ENCODE peak calls at places on chromosomes 11 and 22, in seven cellular contexts. A is HepG2, K is transverse colon, Q is ovary, C is sigmoid colon, O is stomach, B is A549. H is an unnamed sample.

GRCh38 chr22:39434243-39434653 is 22.6 kb upstream of the MGAT3 start:
- DNase-seq in A (no peak), K (no peak), Q (no peak), C (no peak), O (no peak), B (no peak), H (no peak)

GRCh38 chr11:66570117-66570825 is 1.9 kb upstream of the CTSF start:
- DNase-seq in A (no peak), K (no peak), Q (no peak), C (no peak), O (no peak), B (no peak), H (no peak)

GRCh38 chr11:14380947-14381555 is 22.1 kb upstream of the RRAS2 start:
- DNase-seq in A (peak), K (peak), Q (peak), C (peak), O (peak), B (peak), H (peak)

GRCh38 chr11:69339041-69339733 is 45.2 kb downstream of the MYEOV start:
- DNase-seq in A (no peak), K (no peak), Q (no peak), C (no peak), O (peak), B (no peak), H (no peak)

GRCh38 chr11:76207642-76208378 is 1.5 kb upstream of the WNT11 start:
- DNase-seq in A (peak), K (peak), Q (peak), C (peak), O (peak), B (peak), H (peak)

GRCh38 chr11:87901366-87901765 is 273.9 kb downstream of the RAB38 start:
- DNase-seq in A (no peak), K (no peak), Q (no peak), C (no peak), O (no peak), B (no peak), H (no peak)

GRCh38 chr11:78414321-78415051 is 3.1 kb downstream of the GAB2 start:
- DNase-seq in A (no peak), K (no peak), Q (no peak), C (no peak), O (no peak), B (peak), H (no peak)

GRCh38 chr11:64371201-64371600 is 12.2 kb downstream of the RPS6KA4 start:
- DNase-seq in A (no peak), K (no peak), Q (no peak), C (no peak), O (no peak), B (no peak), H (no peak)

GRCh38 chr22:22558972-22559603 is at the start of gene PRAME:
- DNase-seq in A (peak), K (peak), Q (peak), C (no peak), O (peak), B (peak), H (peak)
- TF ChIP-seq POLR2A in A (no peak), K (no peak), Q (no peak), C (no peak), O (no peak), B (peak), H (no peak)

DNA sequence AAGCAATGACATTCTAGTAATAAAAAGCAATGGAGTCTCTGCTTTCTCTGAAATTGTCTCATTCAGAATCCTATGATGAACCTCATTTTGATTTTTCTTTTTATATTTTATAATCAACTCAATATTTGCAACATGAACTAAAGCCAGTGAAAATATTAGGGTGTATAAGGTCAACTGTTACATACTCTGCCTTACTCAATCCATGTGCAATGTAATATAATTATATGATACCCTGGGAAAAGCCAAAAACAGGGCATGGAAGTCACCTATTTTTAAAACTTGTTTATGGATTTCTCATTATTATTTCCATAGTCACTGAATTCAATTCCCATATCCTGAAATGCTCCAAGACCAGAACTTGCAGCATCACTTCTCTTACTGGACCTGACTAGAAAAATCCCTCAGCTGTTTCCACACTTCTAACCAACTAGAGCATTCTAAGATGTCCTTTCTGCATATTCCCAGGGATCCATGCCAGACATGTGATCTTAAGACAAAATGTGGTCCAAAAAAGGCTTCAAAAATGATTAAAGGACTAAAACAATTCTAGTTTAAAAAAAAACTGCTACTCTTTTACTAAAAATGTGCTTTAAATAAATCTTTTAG is 97.3 kb downstream of the GUCY1A2 start:
- DNase-seq in A (no peak), K (no peak), Q (no peak), C (no peak), O (no peak), B (no peak), H (no peak)
- TF ChIP-seq EP300 in A (no peak), K (no peak), Q (no peak), C (no peak), O (no peak), B (no peak), H (no peak)

GRCh38 chr11:108664730-108665525 is at the start of gene DDX10:
- DNase-seq in A (peak), K (peak), Q (peak), C (peak), O (peak), B (peak), H (peak)
- TF ChIP-seq POLR2A in A (peak), K (peak), Q (no peak), C (no peak), O (no peak), B (peak), H (no peak)

GRCh38 chr22:46180370-46181137 is 30.2 kb downstream of the PPARA start:
- DNase-seq in A (no peak), K (no peak), Q (no peak), C (no peak), O (no peak), B (no peak), H (no peak)
- TF ChIP-seq EP300 in A (no peak), K (no peak), Q (no peak), C (no peak), O (no peak), B (no peak), H (no peak)

DNA sequence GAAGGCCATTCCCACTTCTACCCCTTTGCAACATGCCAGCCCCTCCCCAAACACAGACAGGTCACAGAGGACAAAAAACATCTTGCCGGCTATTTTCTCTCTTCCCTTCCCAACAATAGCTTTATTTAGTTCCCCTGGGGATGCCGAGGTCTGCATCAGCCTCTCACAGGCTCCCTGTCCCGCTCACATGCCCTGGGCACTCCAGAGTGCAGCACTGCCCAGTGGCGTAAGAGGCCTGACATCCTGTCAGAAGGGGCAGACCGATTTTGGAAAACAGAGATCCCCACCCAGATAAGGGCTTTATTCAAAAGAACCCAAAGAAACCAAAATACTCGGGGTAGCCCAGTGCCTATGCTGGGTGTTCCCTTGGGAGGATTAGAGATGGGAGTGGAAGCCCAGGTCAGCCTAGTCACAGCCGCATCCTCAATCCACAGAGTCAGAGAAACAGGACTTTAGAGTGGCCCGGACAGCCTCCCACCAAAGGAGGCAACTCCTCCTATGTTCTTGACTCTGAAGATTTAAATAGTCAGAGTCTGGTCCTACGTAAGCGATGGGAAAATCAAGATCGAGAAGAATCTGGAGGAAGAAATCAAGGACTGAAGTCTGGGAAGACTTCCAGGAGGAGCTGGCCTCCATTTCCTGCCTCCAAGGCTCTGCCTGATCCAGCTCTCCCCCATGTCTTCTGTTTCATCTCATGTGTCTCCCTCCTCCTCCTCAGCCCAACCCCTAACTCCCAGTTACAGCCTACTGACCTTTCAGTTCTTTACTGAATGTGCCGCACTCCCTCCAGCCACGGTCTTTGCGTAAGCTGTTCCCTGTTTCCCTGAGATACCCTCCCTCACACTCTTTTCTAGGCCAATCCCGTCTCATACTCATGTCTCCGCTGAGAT is 129.3 kb downstream of the FBXO7 start:
- DNase-seq in A (no peak), K (no peak), Q (no peak), C (no peak), O (no peak), B (no peak), H (no peak)
- TF ChIP-seq POLR2A in A (no peak), K (no peak), Q (no peak), C (no peak), O (no peak), B (no peak), H (no peak)

GRCh38 chr11:128496684-128497056 is 90.7 kb downstream of the ETS1 start:
- DNase-seq in A (no peak), K (no peak), Q (no peak), C (no peak), O (no peak), B (peak), H (no peak)
- TF ChIP-seq EP300 in A (no peak), K (no peak), Q (no peak), C (no peak), O (no peak), B (no peak), H (peak)

DNA sequence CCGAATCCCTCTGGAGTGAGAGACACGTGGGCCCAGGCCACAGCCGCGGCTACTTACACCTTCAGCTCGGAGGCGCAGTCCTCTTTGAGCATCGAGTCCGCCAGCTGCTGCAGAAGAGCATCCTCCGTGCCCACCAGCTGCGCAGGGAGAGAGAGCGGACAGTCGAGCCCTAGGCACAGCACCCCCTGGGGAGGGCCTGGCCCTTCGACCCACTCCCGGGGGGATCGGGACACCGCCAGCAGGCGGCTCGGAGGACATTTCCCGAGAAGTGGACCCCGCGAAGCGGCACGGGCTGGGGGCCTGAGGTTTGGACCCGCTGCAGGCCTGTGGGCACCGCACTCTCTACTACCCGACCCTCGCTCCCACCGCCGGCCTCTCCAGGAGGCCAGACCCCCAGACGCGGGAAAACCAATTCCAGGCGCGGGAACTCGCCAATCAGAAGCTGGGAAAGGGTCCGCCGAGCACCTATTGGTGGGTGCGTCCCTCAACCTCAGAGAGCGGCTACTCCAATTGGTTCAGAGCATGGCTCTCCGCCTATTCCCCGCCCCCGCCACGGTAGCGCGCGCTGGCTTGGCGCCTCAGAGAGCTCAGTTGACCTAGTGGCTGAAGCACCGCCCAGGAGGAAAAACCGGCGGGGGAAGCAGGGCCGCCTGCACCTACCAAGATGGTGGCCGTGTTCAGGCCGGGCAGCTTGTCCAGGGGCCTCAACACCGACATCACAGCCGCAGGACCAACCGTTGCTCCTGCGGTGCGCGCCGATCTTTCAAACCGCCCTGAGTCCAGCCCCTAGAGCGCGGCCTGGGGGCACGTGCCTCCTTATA is at the start of gene CENPM:
- DNase-seq in A (peak), K (peak), Q (peak), C (peak), O (peak), B (peak), H (peak)
- TF ChIP-seq POLR2A in A (peak), K (no peak), Q (no peak), C (no peak), O (no peak), B (peak), H (no peak)

DNA sequence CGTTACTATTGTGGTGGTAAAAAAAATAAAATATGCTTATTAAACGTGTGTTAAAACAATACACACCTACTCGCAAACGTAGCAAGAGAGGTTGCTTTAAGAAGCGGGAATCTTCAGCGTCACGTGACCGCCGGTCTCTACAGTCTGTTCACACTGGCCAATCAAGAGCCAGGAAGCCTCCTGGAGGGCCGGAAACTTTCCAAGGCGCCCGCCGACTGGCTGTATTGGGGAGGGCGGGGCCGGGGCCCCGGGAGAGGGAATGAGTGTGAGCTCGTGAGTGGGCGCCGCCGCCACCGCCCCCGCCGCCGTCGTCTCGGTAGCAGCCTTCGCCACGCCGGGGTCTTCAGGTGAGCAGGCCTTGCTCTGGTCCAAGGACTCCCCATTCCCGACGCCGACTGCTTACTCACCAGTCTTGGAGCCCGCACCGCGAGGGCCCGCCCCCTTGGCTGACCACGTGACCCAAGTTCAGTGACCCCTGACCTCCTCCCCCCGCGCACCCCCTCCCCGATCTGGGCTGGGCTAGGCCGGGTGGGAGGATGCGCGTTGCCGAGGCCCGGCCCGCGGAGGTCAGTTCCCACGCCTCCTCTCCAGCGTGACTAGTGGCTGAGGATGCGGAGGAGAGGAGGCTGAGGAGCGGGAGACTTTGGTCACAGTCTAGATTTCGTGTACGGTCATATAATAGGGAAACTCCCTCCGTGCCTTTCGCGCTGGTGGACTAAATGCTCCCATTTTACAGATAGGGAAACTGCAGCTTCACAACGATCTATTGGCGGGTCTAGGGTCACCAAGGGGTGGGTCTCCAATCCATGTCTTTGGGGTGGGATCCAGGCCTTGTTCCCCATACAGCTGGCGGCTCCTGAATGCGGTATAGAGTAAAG is at the start of gene TAF6L:
- DNase-seq in A (peak), K (peak), Q (peak), C (peak), O (peak), B (peak), H (peak)
- TF ChIP-seq EP300 in A (no peak), K (no peak), Q (no peak), C (no peak), O (no peak), B (no peak), H (peak)

GRCh38 chr11:40292636-40293585 is 1166.5 kb downstream of the LRRC4C start:
- DNase-seq in A (no peak), K (no peak), Q (no peak), C (peak), O (no peak), B (no peak), H (no peak)

GRCh38 chr11:40294343-40294723 is 1165.1 kb downstream of the LRRC4C start:
- DNase-seq in A (no peak), K (no peak), Q (no peak), C (no peak), O (no peak), B (no peak), H (no peak)

GRCh38 chr11:40295466-40295865 is 1164.0 kb downstream of the LRRC4C start:
- DNase-seq in A (no peak), K (no peak), Q (no peak), C (no peak), O (no peak), B (no peak), H (no peak)

GRCh38 chr11:40291304-40292100 is 1168.0 kb downstream of the LRRC4C start:
- DNase-seq in A (no peak), K (no peak), Q (no peak), C (no peak), O (no peak), B (no peak), H (no peak)

GRCh38 chr11:40293655-40294342 is 1165.7 kb downstream of the LRRC4C start:
- DNase-seq in A (peak), K (peak), Q (peak), C (peak), O (peak), B (peak), H (peak)
- TF ChIP-seq POLR2A in A (no peak), K (no peak), Q (no peak), C (no peak), O (no peak), B (no peak), H (peak)